ENCODE peak calls at places on chromosomes 4 and X, in ten cellular contexts. W is thyroid gland; A is CD8-positive, alpha-beta T cell; N is fibroblast of lung; S is mammary epithelial cell; O is cardiac muscle cell; V is brain microvascular endothelial cell; E is GM23338; H is MM.1S; U is IMR-90. L is an unnamed sample.

GRCh38 chr4:53706422-53707032 is 115.2 kb upstream of the LNX1 start:
- DNase-seq in V (peak; percentile 47), H (peak; percentile 66), W (no peak), A (no peak), O (peak; percentile 87), U (peak; percentile 71), E (peak; percentile 87), S (peak; percentile 48), N (peak; percentile 54), L (no peak)

GRCh38 chr4:119604266-119604665 is 24.3 kb downstream of the PDE5A start:
- DNase-seq in N (no peak), H (no peak), E (no peak), V (no peak), U (no peak), O (no peak), S (no peak), W (no peak), A (no peak), L (no peak)

GRCh38 chr4:15423285-15423711 is 4.5 kb upstream of the C1QTNF7 start:
- DNase-seq in W (no peak), S (no peak), H (no peak), N (no peak), O (no peak), U (no peak), V (no peak), E (no peak), A (no peak), L (no peak)

GRCh38 chrX:112759512-112759911 is 79.8 kb upstream of the LHFPL1 start:
- DNase-seq in V (no peak), W (no peak), U (no peak), H (no peak), E (no peak), O (no peak), A (no peak), N (no peak), S (no peak), L (no peak)

GRCh38 chr4:182531555-182532162 is 288.5 kb downstream of the TENM3 start:
- DNase-seq in W (peak; percentile 17), S (no peak), E (no peak), A (no peak), U (peak; percentile 65), V (peak; percentile 6), N (peak; percentile 56), O (no peak), H (no peak), L (no peak)

GRCh38 chrX:115344885-115345653 is 55.6 kb downstream of the LUZP4 start:
- DNase-seq in E (peak; percentile 55), S (peak; percentile 85), U (peak; percentile 95), A (no peak), W (peak; percentile 93), H (peak; percentile 26), N (peak; percentile 96), O (peak; percentile 97), V (peak; percentile 96), L (peak; percentile 78)

GRCh38 chr4:22500831-22501714 is 14.8 kb downstream of the ADGRA3 start:
- DNase-seq in A (no peak), N (peak; percentile 88), O (no peak), U (peak; percentile 87), S (peak; percentile 95), W (no peak), V (peak; percentile 66), E (no peak), H (no peak), L (peak; percentile 17)

GRCh38 chrX:17629519-17629918 is 107.8 kb upstream of the SCML1 start:
- DNase-seq in U (no peak), V (no peak), O (no peak), W (no peak), E (no peak), N (no peak), A (no peak), S (peak; percentile 34), H (no peak), L (no peak)

GRCh38 chr4:145618210-145618911 is 824 bp upstream of the MMAA start:
- DNase-seq in U (no peak), N (no peak), A (no peak), W (peak; percentile 12), S (no peak), V (no peak), O (no peak), H (peak; percentile 38), E (no peak), L (no peak)

GRCh38 chr4:56698329-56698728 is 17.2 kb upstream of the HOPX start:
- DNase-seq in H (no peak), O (peak; percentile 24), U (peak; percentile 42), S (no peak), W (peak; percentile 82), A (no peak), V (peak; percentile 62), N (peak; percentile 91), E (no peak), L (peak; percentile 14)

GRCh38 chr4:113684534-113685091 is 76.9 kb downstream of the CAMK2D start:
- DNase-seq in A (no peak), W (peak; percentile 59), U (peak; percentile 84), S (no peak), O (peak; percentile 42), E (peak; percentile 39), V (peak; percentile 57), N (peak; percentile 74), H (peak; percentile 46), L (no peak)

GRCh38 chr4:8411351-8412180 is 29.0 kb downstream of the ACOX3 start:
- DNase-seq in N (no peak), W (no peak), V (no peak), A (no peak), H (no peak), S (no peak), E (no peak), U (no peak), O (no peak), L (no peak)

DNA sequence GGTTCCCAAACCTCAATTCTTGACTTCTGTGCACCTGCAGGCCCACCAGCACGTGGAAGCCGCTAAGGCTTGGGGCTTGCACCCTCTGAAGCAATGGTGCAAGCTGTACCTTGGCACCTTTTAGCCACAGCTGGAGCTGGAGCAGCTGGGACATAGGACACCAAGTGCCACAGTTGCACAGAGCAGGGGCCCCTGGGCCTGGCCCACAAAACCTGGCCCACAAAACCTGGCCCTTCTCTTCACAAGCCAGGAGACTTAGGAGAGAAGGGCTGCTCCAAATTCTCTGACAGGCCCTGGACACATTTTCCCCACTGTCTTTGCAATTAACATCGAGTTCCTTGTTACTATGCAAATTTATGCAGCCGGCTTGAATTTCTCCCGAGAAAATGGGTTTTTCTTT is 197.8 kb downstream of the EPHA5 start:
- DNase-seq in O (no peak), E (no peak), H (no peak), W (no peak), S (no peak), U (no peak), A (no peak), N (no peak), V (no peak), L (no peak)
- H3K4me3 ChIP-seq in O (no peak overlapping the region), E (no peak overlapping the region), H (no peak overlapping the region), W (no peak overlapping the region), S (no peak overlapping the region), U (no peak overlapping the region), A (no peak overlapping the region), N (no peak overlapping the region), V (no peak overlapping the region), L (no peak overlapping the region)

GRCh38 chr4:148126825-148127224 is 315.4 kb downstream of the NR3C2 start:
- DNase-seq in H (no peak), U (peak; percentile 57), E (no peak), A (no peak), O (no peak), V (no peak), N (peak; percentile 31), S (no peak), W (no peak), L (no peak)
- TF ChIP-seq CTCF in H (no peak), U (no peak), E (no peak), A (no peak), O (no peak), V (no peak), N (no peak), S (no peak), W (no peak), L (no peak)

GRCh38 chrX:120251471-120252011 is 929 bp downstream of the ZBTB33 start:
- DNase-seq in E (peak; percentile 32), O (peak; percentile 46), N (peak; percentile 25), A (no peak), S (peak; percentile 9), U (peak; percentile 18), W (peak; percentile 30), H (peak; percentile 25), V (no peak), L (no peak)

GRCh38 chrX:120250522-120251271 is at the start of gene ZBTB33:
- DNase-seq in N (peak; percentile 93), S (peak; percentile 91), U (peak; percentile 92), V (peak; percentile 86), A (peak; percentile 71), W (peak; percentile 89), O (peak; percentile 96), E (peak; percentile 94), H (peak; percentile 89), L (peak; percentile 63)

DNA sequence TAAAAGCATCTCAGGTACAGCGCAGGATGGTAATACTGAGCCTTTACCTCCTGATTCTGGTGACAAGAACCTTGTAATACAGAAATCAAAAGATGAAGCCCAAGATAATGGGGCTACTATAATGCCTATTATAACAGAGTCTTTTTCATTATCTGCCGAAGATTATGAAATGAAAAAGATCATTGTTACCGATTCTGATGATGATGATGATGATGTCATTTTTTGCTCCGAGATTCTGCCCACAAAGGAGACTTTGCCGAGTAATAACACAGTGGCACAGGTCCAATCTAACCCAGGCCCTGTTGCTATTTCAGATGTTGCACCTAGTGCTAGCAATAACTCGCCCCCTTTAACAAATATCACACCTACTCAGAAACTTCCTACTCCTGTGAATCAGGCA is 3.2 kb downstream of the ZBTB33 start:
- DNase-seq in W (no peak), S (no peak), E (no peak), O (no peak), N (no peak), U (no peak), A (no peak), V (no peak), H (no peak), L (no peak)
- H3K4me3 ChIP-seq in W (no peak overlapping the region), S (no peak overlapping the region), E (no peak overlapping the region), O (no peak overlapping the region), N (no peak overlapping the region), U (no peak overlapping the region), A (no peak overlapping the region), V (no peak overlapping the region), H (no peak overlapping the region), L (no peak overlapping the region)

GRCh38 chr4:176036585-176037205 is 28.9 kb upstream of the WDR17 start:
- DNase-seq in E (no peak), H (peak; percentile 76), U (no peak), V (no peak), N (no peak), A (no peak), O (no peak), S (no peak), W (no peak), L (no peak)

GRCh38 chr4:176032454-176032853 is 33.2 kb upstream of the WDR17 start:
- DNase-seq in H (no peak), V (no peak), W (no peak), N (no peak), A (no peak), U (no peak), S (no peak), O (no peak), E (no peak), L (no peak)

GRCh38 chr4:176031927-176032326 is 33.7 kb upstream of the WDR17 start:
- DNase-seq in W (no peak), O (no peak), E (no peak), U (no peak), S (peak; percentile 52), A (no peak), H (no peak), N (no peak), V (no peak), L (no peak)

GRCh38 chr4:176034936-176035335 is 30.7 kb upstream of the WDR17 start:
- DNase-seq in U (no peak), A (no peak), V (no peak), N (peak; percentile 18), O (no peak), H (no peak), W (no peak), S (no peak), E (no peak), L (no peak)

GRCh38 chr4:176034498-176034897 is 31.1 kb upstream of the WDR17 start:
- DNase-seq in W (no peak), O (peak; percentile 59), E (peak; percentile 66), V (no peak), U (peak; percentile 55), N (peak; percentile 45), H (peak; percentile 48), S (peak; percentile 4), A (no peak), L (peak; percentile 5)
- TF ChIP-seq CTCF in W (peak; percentile 48), O (no peak), E (peak; percentile 62), V (no peak), U (peak; percentile 66), N (peak; percentile 34), H (peak; percentile 39), S (peak; percentile 42), A (no peak), L (no peak)

L was measured in AG04449.